ENCODE peak calls at places on chromosomes 16 and 17, in ten cellular contexts. I is neural crest cell, U is choroid plexus epithelial cell, P is HCT116, Z is osteoblast, Q is HFFc6, J is heart left ventricle, B is tibial nerve, Y is mammary epithelial cell, N is WTC11. F is an unnamed sample.
A peak's percentile ranks its signal among the peaks of the same experiment; 100 is the strongest.

GRCh38 chr16:10750793-10751192 is 7.2 kb downstream of the NUBP1 start:
- DNase-seq in Z (no peak), N (no peak), Y (no peak), B (no peak), Q (no peak), U (no peak), P (no peak), J (no peak), I (no peak), F (no peak)

GRCh38 chr16:5323284-5323683 is 225.7 kb upstream of the EEF2KMT start:
- DNase-seq in U (no peak), P (no peak), N (peak; percentile 38), Z (no peak), Q (no peak), Y (no peak), I (no peak), B (no peak), J (no peak), F (peak; percentile 64)

GRCh38 chr17:78111012-78111726 is 17.4 kb downstream of the TMC6 start:
- DNase-seq in Z (peak; percentile 77), U (no peak), B (no peak), Q (no peak), Y (no peak), I (no peak), P (no peak), J (no peak), N (no peak), F (no peak)

GRCh38 chr16:89011909-89012621 is 35.1 kb upstream of the CBFA2T3 start:
- DNase-seq in Z (no peak), J (no peak), B (no peak), U (no peak), Y (no peak), N (no peak), Q (no peak), P (no peak), I (no peak), F (peak; percentile 5)

GRCh38 chr17:66949501-66949900 is 15.0 kb upstream of the CACNG4 start:
- DNase-seq in P (no peak), U (no peak), B (no peak), N (no peak), J (no peak), Y (peak; percentile 33), I (no peak), Q (peak; percentile 5), Z (peak; percentile 47), F (no peak)

GRCh38 chr16:4680673-4681470 is 12.5 kb upstream of the NUDT16L1 start:
- DNase-seq in Z (peak; percentile 86), B (no peak), N (no peak), I (no peak), Y (no peak), J (peak; percentile 72), Q (no peak), U (no peak), P (no peak), F (peak; percentile 42)

GRCh38 chr17:52606098-52606497 is 447.6 kb upstream of the CA10 start:
- DNase-seq in J (no peak), U (peak; percentile 1), N (no peak), Z (no peak), Q (no peak), Y (peak; percentile 29), P (no peak), I (no peak), B (no peak), F (no peak)

GRCh38 chr17:78426293-78426879 is 47.9 kb downstream of the PGS1 start:
- DNase-seq in Z (peak; percentile 65), I (no peak), Q (no peak), U (no peak), P (no peak), N (no peak), B (no peak), J (no peak), Y (no peak), F (no peak)

GRCh38 chr17:1153795-1154546 is 25.8 kb downstream of the ABR start:
- DNase-seq in Q (peak; percentile 48), J (no peak), Y (peak; percentile 19), B (peak; percentile 22), Z (peak; percentile 93), P (no peak), U (peak; percentile 79), N (peak; percentile 75), I (peak; percentile 47), F (peak; percentile 86)

GRCh38 chr17:34059423-34060220 is 195.5 kb upstream of the CCL2 start:
- DNase-seq in I (no peak), N (no peak), U (no peak), Y (no peak), Z (no peak), Q (no peak), B (no peak), P (no peak), J (no peak), F (no peak)

GRCh38 chr16:88941051-88941932 is 35.7 kb downstream of the CBFA2T3 start:
- DNase-seq in B (no peak), Q (no peak), I (no peak), U (no peak), J (peak; percentile 72), N (no peak), Y (no peak), Z (no peak), P (no peak), F (peak; percentile 64)

GRCh38 chr17:81309140-81309858 is 14.2 kb upstream of the SLC38A10 start:
- DNase-seq in P (peak; percentile 85), U (peak; percentile 69), Y (peak; percentile 12), N (peak; percentile 64), I (peak; percentile 58), Z (peak; percentile 99), J (peak; percentile 90), B (peak; percentile 86), Q (peak; percentile 71), F (peak; percentile 92)

GRCh38 chr17:82882715-82883446 is 43.1 kb upstream of the ZNF750 start:
- DNase-seq in B (no peak), J (no peak), P (no peak), N (no peak), Y (no peak), I (no peak), Z (no peak), U (no peak), Q (no peak), F (no peak)

GRCh38 chr17:81310963-81311550 is 15.9 kb upstream of the SLC38A10 start:
- DNase-seq in J (no peak), B (no peak), N (no peak), Q (no peak), U (no peak), Y (no peak), Z (no peak), P (no peak), I (no peak), F (no peak)

GRCh38 chr16:30659507-30660423 is 1.5 kb downstream of the FBRS start:
- DNase-seq in Y (peak; percentile 35), J (no peak), N (no peak), Q (no peak), B (no peak), U (peak; percentile 17), I (no peak), P (no peak), Z (peak; percentile 92), F (peak; percentile 51)

GRCh38 chr17:29572691-29573557 is 4.4 kb downstream of the TP53I13 start:
- DNase-seq in Q (peak; percentile 34), P (no peak), N (peak; percentile 64), I (peak; percentile 78), B (peak; percentile 44), U (peak; percentile 60), Y (no peak), J (peak; percentile 79), Z (peak; percentile 99), F (peak; percentile 90)

GRCh38 chr16:50627419-50627818 is 53.7 kb downstream of the SNX20 start:
- DNase-seq in U (peak; percentile 28), Q (peak; percentile 9), J (peak; percentile 59), B (peak; percentile 58), Z (no peak), N (peak; percentile 42), I (no peak), P (no peak), Y (peak; percentile 16), F (peak; percentile 73)
- TF ChIP-seq CTCF in U (peak; percentile 42), Q (peak; percentile 49), J (peak; percentile 41), B (peak; percentile 10), Z (peak; percentile 13), N (no peak), I (no peak), P (no peak), Y (no peak), F (peak; percentile 47)

DNA sequence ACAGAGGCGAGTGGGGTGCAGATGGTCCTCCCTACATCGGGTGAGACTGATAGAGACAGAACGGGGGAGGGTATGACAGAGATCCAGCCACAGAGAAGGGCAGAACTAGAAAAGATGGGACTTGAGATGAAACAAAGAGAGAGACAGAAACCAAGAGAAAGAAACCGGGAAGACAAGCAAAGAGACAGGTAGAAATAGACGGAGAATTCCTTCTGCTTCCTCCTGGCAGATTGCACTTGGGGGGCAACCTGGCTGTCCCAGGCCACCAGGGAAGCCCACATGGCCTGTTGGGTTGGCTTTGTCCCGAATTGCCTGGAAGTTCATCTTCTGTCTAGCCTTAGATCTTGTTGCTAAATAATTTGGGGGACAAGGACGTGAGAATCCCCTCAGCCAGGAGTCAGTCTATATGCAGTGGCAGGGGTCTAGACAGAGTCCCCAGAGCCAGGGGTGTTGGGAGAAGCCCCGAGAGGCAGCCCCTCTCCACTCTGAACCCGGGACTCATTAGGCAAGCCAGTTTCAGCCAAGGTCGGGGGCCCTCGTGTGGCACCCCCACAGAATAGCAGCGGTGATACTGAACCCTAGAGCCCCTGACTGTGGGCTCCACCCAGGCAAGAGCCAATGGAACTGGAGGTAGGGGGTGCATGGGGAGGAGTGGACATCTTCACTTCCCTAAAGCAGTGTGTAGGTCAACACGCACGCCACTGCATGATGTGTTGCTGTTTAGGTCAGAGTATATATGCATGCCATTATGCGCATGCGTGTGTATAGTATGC is 626 bp upstream of the TSPOAP1 start:
- DNase-seq in I (no peak), B (no peak), Q (no peak), Y (no peak), Z (peak; percentile 92), U (no peak), J (no peak), P (no peak), N (peak; percentile 61), F (no peak)
- TF ChIP-seq CTCF in I (no peak), B (peak; percentile 29), Q (peak; percentile 58), Y (peak; percentile 18), Z (peak; percentile 27), U (peak; percentile 39), J (peak; percentile 21), P (no peak), N (peak; percentile 16), F (peak; percentile 33)

GRCh38 chr16:27315333-27316037 is 1.7 kb downstream of the IL4R start:
- DNase-seq in J (peak; percentile 49), B (peak; percentile 48), N (peak; percentile 19), Y (peak; percentile 96), U (peak; percentile 59), P (peak; percentile 43), Q (peak; percentile 55), Z (peak; percentile 69), I (no peak), F (peak; percentile 73)
- TF ChIP-seq CTCF in J (no peak), B (no peak), N (no peak), Y (no peak), U (peak; percentile 46), P (no peak), Q (no peak), Z (no peak), I (no peak), F (peak; percentile 18)

DNA sequence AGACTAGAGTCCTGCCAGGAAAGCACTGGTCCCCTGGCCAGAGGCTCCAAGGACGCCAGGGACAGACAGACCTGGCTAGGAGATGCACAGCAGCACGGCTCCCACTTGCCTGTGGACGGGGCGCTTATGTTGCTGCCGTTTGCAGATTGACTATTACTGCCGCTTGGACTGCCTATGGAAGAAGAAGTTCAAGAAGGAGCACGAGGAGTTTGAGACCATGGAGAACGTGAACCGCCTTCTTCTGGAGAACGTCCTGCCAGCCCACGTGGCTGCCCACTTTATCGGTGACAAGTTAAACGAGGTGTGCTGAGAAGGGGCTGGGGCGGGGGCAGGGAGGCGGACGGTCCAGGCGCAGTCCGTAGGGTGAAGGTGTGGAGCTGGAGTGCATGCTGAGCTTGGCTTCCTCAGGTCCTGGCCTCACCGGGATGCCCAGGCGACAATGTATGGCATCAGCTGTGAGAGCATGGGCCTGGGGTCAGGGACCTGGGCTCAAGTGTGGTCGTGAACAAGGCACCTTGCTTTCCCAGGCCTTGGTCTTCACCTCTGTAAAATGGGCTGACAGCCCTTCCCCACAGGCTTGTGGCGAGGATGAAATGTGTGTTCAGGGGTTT is 45.6 kb downstream of the ADCY7 start:
- DNase-seq in Z (peak; percentile 81), B (no peak), J (no peak), I (no peak), U (no peak), P (no peak), N (no peak), Q (no peak), Y (no peak), F (peak; percentile 50)
- TF ChIP-seq CTCF in Z (no peak), B (no peak), J (no peak), I (no peak), U (no peak), P (no peak), N (no peak), Q (no peak), Y (no peak), F (no peak)